ENCODE peak calls at places on chromosomes 5 and 9, in five cellular contexts. One of them, this sample, is unnamed.

GRCh38 chr5:16234598-16234997 is 55.0 kb upstream of the MARCHF11 start:
- DNase-seq in heart left ventricle: no peak
- DNase-seq in HFFc6: no peak
- DNase-seq in endodermal cell: no peak
- DNase-seq in right lobe of liver: no peak
- DNase-seq in this sample: no peak

GRCh38 chr9:89038354-89039091 is 47.3 kb downstream of the S1PR3 start:
- DNase-seq in right lobe of liver: no peak
- DNase-seq in HFFc6: peak; percentile 90
- DNase-seq in endodermal cell: no peak
- DNase-seq in heart left ventricle: no peak
- DNase-seq in this sample: no peak

GRCh38 chr5:31811210-31811609 is 172.3 kb downstream of the PDZD2 start:
- DNase-seq in HFFc6: peak; percentile 91
- DNase-seq in endodermal cell: no peak
- DNase-seq in right lobe of liver: no peak
- DNase-seq in heart left ventricle: no peak
- DNase-seq in this sample: no peak

GRCh38 chr9:110370316-110370715 is 32.7 kb upstream of the TXNDC8 start:
- DNase-seq in right lobe of liver: no peak
- DNase-seq in endodermal cell: no peak
- DNase-seq in HFFc6: peak; percentile 71
- DNase-seq in heart left ventricle: no peak
- DNase-seq in this sample: no peak

GRCh38 chr9:72254881-72255545 is 105.8 kb downstream of the GDA start:
- DNase-seq in endodermal cell: no peak
- DNase-seq in right lobe of liver: no peak
- DNase-seq in heart left ventricle: no peak
- DNase-seq in HFFc6: no peak
- DNase-seq in this sample: no peak

GRCh38 chr5:149036168-149036567 is 26.7 kb downstream of the SH3TC2 start:
- DNase-seq in heart left ventricle: no peak
- DNase-seq in right lobe of liver: no peak
- DNase-seq in endodermal cell: no peak
- DNase-seq in HFFc6: no peak
- DNase-seq in this sample: no peak

GRCh38 chr5:75656311-75657003 is 45.2 kb downstream of the ANKDD1B start:
- DNase-seq in right lobe of liver: no peak
- DNase-seq in endodermal cell: no peak
- DNase-seq in heart left ventricle: no peak
- DNase-seq in HFFc6: peak; percentile 25
- DNase-seq in this sample: no peak

GRCh38 chr5:56402273-56403223 is 169.4 kb upstream of the ANKRD55 start:
- DNase-seq in heart left ventricle: no peak
- DNase-seq in HFFc6: no peak
- DNase-seq in right lobe of liver: no peak
- DNase-seq in endodermal cell: no peak
- DNase-seq in this sample: no peak

GRCh38 chr9:14198544-14199510 is 115.1 kb downstream of the NFIB start:
- DNase-seq in right lobe of liver: peak; percentile 81
- DNase-seq in heart left ventricle: peak; percentile 74
- DNase-seq in endodermal cell: no peak
- DNase-seq in HFFc6: no peak
- DNase-seq in this sample: no peak

GRCh38 chr5:101943784-101944183 is 352.3 kb downstream of the SLCO4C1 start:
- DNase-seq in HFFc6: no peak
- DNase-seq in right lobe of liver: no peak
- DNase-seq in endodermal cell: no peak
- DNase-seq in heart left ventricle: no peak
- DNase-seq in this sample: no peak

GRCh38 chr9:93657331-93658111 is 81.1 kb downstream of the PHF2 start:
- DNase-seq in right lobe of liver: peak; percentile 48
- DNase-seq in endodermal cell: no peak
- DNase-seq in heart left ventricle: peak; percentile 42
- DNase-seq in HFFc6: no peak
- DNase-seq in this sample: peak; percentile 19

GRCh38 chr5:173055042-173055721 is 970 bp upstream of the CREBRF start:
- DNase-seq in heart left ventricle: no peak
- DNase-seq in endodermal cell: no peak
- DNase-seq in right lobe of liver: no peak
- DNase-seq in HFFc6: no peak
- DNase-seq in this sample: no peak

GRCh38 chr5:132102944-132103343 is 29.4 kb downstream of the CSF2 start:
- DNase-seq in HFFc6: no peak
- DNase-seq in heart left ventricle: no peak
- DNase-seq in right lobe of liver: no peak
- DNase-seq in endodermal cell: no peak
- DNase-seq in this sample: no peak

GRCh38 chr5:56569576-56569975 is 245.8 kb upstream of the MAP3K1 start:
- DNase-seq in right lobe of liver: no peak
- DNase-seq in endodermal cell: no peak
- DNase-seq in heart left ventricle: no peak
- DNase-seq in HFFc6: peak; percentile 32
- DNase-seq in this sample: no peak

GRCh38 chr5:154189256-154189818 is 1.2 kb upstream of the GALNT10 start:
- DNase-seq in endodermal cell: no peak
- DNase-seq in right lobe of liver: peak; percentile 60
- DNase-seq in HFFc6: no peak
- DNase-seq in heart left ventricle: peak; percentile 66
- DNase-seq in this sample: no peak

GRCh38 chr5:10286552-10287227 is 21.0 kb downstream of the CMBL start:
- DNase-seq in endodermal cell: no peak
- DNase-seq in heart left ventricle: no peak
- DNase-seq in right lobe of liver: no peak
- DNase-seq in HFFc6: peak; percentile 32
- DNase-seq in this sample: peak; percentile 45

GRCh38 chr5:159216454-159216853 is 7.1 kb upstream of the RNF145 start:
- DNase-seq in HFFc6: no peak
- DNase-seq in heart left ventricle: no peak
- DNase-seq in endodermal cell: no peak
- DNase-seq in right lobe of liver: no peak
- DNase-seq in this sample: no peak

GRCh38 chr5:91307023-91307422 is 76.1 kb downstream of the ARRDC3 start:
- DNase-seq in endodermal cell: no peak
- DNase-seq in HFFc6: peak; percentile 56
- DNase-seq in right lobe of liver: no peak
- DNase-seq in heart left ventricle: no peak
- DNase-seq in this sample: no peak

GRCh38 chr5:52922384-52922783 is 66.8 kb upstream of the ITGA2 start:
- DNase-seq in heart left ventricle: no peak
- DNase-seq in right lobe of liver: no peak
- DNase-seq in endodermal cell: peak; percentile 66
- DNase-seq in HFFc6: peak; percentile 91
- DNase-seq in this sample: no peak

GRCh38 chr5:3709058-3709723 is 113.6 kb downstream of the IRX1 start:
- DNase-seq in endodermal cell: peak; percentile 51
- DNase-seq in HFFc6: no peak
- DNase-seq in heart left ventricle: no peak
- DNase-seq in right lobe of liver: no peak
- DNase-seq in this sample: no peak

GRCh38 chr5:149320791-149321330 is 24.4 kb upstream of the GRPEL2 start:
- DNase-seq in heart left ventricle: peak; percentile 91
- DNase-seq in HFFc6: peak; percentile 96
- DNase-seq in right lobe of liver: peak; percentile 90
- DNase-seq in endodermal cell: peak; percentile 86
- DNase-seq in this sample: peak; percentile 29

GRCh38 chr5:173750538-173751265 is 134.3 kb upstream of the BOD1 start:
- DNase-seq in right lobe of liver: no peak
- DNase-seq in endodermal cell: no peak
- DNase-seq in HFFc6: no peak
- DNase-seq in heart left ventricle: no peak
- DNase-seq in this sample: no peak

GRCh38 chr9:88586452-88586851 is 51.5 kb downstream of the NXNL2 start:
- DNase-seq in HFFc6: peak; percentile 72
- DNase-seq in right lobe of liver: no peak
- DNase-seq in endodermal cell: no peak
- DNase-seq in heart left ventricle: no peak
- DNase-seq in this sample: no peak

GRCh38 chr5:108726446-108727091 is 21.1 kb upstream of the FER start:
- DNase-seq in heart left ventricle: no peak
- DNase-seq in right lobe of liver: no peak
- DNase-seq in endodermal cell: no peak
- DNase-seq in HFFc6: no peak
- DNase-seq in this sample: no peak

GRCh38 chr5:33472805-33473409 is 32.1 kb downstream of the TARS1 start:
- DNase-seq in HFFc6: no peak
- DNase-seq in endodermal cell: no peak
- DNase-seq in right lobe of liver: no peak
- DNase-seq in heart left ventricle: no peak
- DNase-seq in this sample: no peak

GRCh38 chr5:8184455-8185063 is 315.6 kb downstream of the MTRR start:
- DNase-seq in endodermal cell: peak; percentile 93
- DNase-seq in heart left ventricle: no peak
- DNase-seq in right lobe of liver: peak; percentile 60
- DNase-seq in HFFc6: no peak
- DNase-seq in this sample: no peak

GRCh38 chr5:147520450-147520849 is 10.6 kb upstream of the DPYSL3 start:
- DNase-seq in endodermal cell: peak; percentile 40
- DNase-seq in right lobe of liver: no peak
- DNase-seq in heart left ventricle: no peak
- DNase-seq in HFFc6: no peak
- DNase-seq in this sample: no peak

GRCh38 chr5:38462972-38463633 is 93.3 kb downstream of the LIFR start:
- DNase-seq in HFFc6: peak; percentile 38
- DNase-seq in heart left ventricle: no peak
- DNase-seq in endodermal cell: no peak
- DNase-seq in right lobe of liver: no peak
- DNase-seq in this sample: no peak

GRCh38 chr5:111159845-111160244 is 64.3 kb upstream of the CAMK4 start:
- DNase-seq in right lobe of liver: no peak
- DNase-seq in HFFc6: no peak
- DNase-seq in endodermal cell: no peak
- DNase-seq in heart left ventricle: no peak
- DNase-seq in this sample: no peak

GRCh38 chr5:81534481-81534840 is 140.5 kb upstream of the ACOT12 start:
- DNase-seq in HFFc6: no peak
- DNase-seq in heart left ventricle: no peak
- DNase-seq in right lobe of liver: no peak
- DNase-seq in endodermal cell: no peak
- DNase-seq in this sample: no peak

GRCh38 chr5:1011741-1012315 is 3.2 kb downstream of the NKD2 start:
- DNase-seq in heart left ventricle: peak; percentile 27
- DNase-seq in right lobe of liver: peak; percentile 56
- DNase-seq in endodermal cell: no peak
- DNase-seq in HFFc6: no peak
- DNase-seq in this sample: peak; percentile 36

GRCh38 chr5:155943516-155944407 is 383.2 kb upstream of the SGCD start:
- DNase-seq in endodermal cell: peak; percentile 80
- DNase-seq in right lobe of liver: peak; percentile 65
- DNase-seq in heart left ventricle: no peak
- DNase-seq in HFFc6: no peak
- DNase-seq in this sample: peak; percentile 76

GRCh38 chr9:12774861-12775367 is at the start of gene LURAP1L:
- DNase-seq in endodermal cell: peak; percentile 74
- DNase-seq in heart left ventricle: no peak
- DNase-seq in right lobe of liver: peak; percentile 68
- DNase-seq in HFFc6: peak; percentile 47
- DNase-seq in this sample: no peak

DNA sequence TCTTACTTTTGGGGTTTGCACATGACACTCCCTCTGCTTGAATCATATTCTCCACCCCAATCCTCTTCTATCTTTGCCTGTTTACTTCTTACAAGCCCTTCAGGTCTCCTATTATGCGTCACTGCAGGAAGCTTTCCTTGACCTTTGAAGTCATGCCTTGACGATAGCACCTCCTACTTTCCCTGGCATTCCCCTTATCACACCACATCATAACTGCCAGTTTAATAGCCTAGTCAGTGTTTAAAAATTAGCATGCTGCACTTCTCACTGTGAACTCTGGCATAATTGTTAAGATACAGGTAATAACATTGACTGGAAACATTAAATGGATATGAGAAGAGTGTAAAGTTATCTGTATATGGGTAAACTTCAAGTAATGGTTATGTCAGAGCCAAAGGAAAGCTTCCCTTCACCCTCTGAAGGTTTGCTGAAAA is 37.1 kb upstream of the CEP120 start:
- DNase-seq in HFFc6: no peak
- DNase-seq in right lobe of liver: no peak
- DNase-seq in endodermal cell: peak; percentile 71
- DNase-seq in heart left ventricle: no peak
- DNase-seq in this sample: no peak
- TF ChIP-seq CTCF in HFFc6: no peak
- TF ChIP-seq CTCF in right lobe of liver: no peak
- TF ChIP-seq CTCF in endodermal cell: no peak
- TF ChIP-seq CTCF in heart left ventricle: no peak
- TF ChIP-seq CTCF in this sample: no peak

GRCh38 chr9:35071814-35072460 is 488 bp downstream of the VCP start:
- DNase-seq in heart left ventricle: peak; percentile 94
- DNase-seq in endodermal cell: peak; percentile 92
- DNase-seq in HFFc6: peak; percentile 80
- DNase-seq in right lobe of liver: peak; percentile 90
- DNase-seq in this sample: peak; percentile 91
- TF ChIP-seq CTCF in heart left ventricle: peak; percentile 36
- TF ChIP-seq CTCF in endodermal cell: peak; percentile 68
- TF ChIP-seq CTCF in HFFc6: peak; percentile 79
- TF ChIP-seq CTCF in right lobe of liver: peak; percentile 15
- TF ChIP-seq CTCF in this sample: peak; percentile 43

GRCh38 chr5:42804717-42805339 is 6.9 kb downstream of the SELENOP start:
- DNase-seq in endodermal cell: no peak
- DNase-seq in heart left ventricle: no peak
- DNase-seq in right lobe of liver: no peak
- DNase-seq in HFFc6: no peak
- DNase-seq in this sample: no peak
- TF ChIP-seq CTCF in endodermal cell: no peak
- TF ChIP-seq CTCF in heart left ventricle: no peak
- TF ChIP-seq CTCF in right lobe of liver: no peak
- TF ChIP-seq CTCF in HFFc6: no peak
- TF ChIP-seq CTCF in this sample: no peak

GRCh38 chr9:68685770-68686169 is 19.3 kb upstream of the PIP5K1B start:
- DNase-seq in endodermal cell: peak; percentile 77
- DNase-seq in HFFc6: no peak
- DNase-seq in heart left ventricle: no peak
- DNase-seq in right lobe of liver: no peak
- DNase-seq in this sample: peak; percentile 83
- TF ChIP-seq CTCF in endodermal cell: peak; percentile 78
- TF ChIP-seq CTCF in HFFc6: peak; percentile 10
- TF ChIP-seq CTCF in heart left ventricle: peak; percentile 9
- TF ChIP-seq CTCF in right lobe of liver: peak; percentile 7
- TF ChIP-seq CTCF in this sample: peak; percentile 48

GRCh38 chr5:133995341-133995740 is 9.4 kb downstream of the VDAC1 start:
- DNase-seq in heart left ventricle: no peak
- DNase-seq in right lobe of liver: no peak
- DNase-seq in HFFc6: no peak
- DNase-seq in endodermal cell: peak; percentile 59
- DNase-seq in this sample: no peak

GRCh38 chr5:133994990-133995333 is 9.8 kb downstream of the VDAC1 start:
- DNase-seq in right lobe of liver: no peak
- DNase-seq in endodermal cell: no peak
- DNase-seq in HFFc6: no peak
- DNase-seq in heart left ventricle: no peak
- DNase-seq in this sample: no peak

GRCh38 chr5:133998807-133999206 is 6.0 kb downstream of the VDAC1 start:
- DNase-seq in HFFc6: no peak
- DNase-seq in right lobe of liver: no peak
- DNase-seq in heart left ventricle: no peak
- DNase-seq in endodermal cell: no peak
- DNase-seq in this sample: no peak

GRCh38 chr5:133995903-133996563 is 8.7 kb downstream of the VDAC1 start:
- DNase-seq in endodermal cell: no peak
- DNase-seq in HFFc6: no peak
- DNase-seq in right lobe of liver: no peak
- DNase-seq in heart left ventricle: no peak
- DNase-seq in this sample: no peak

GRCh38 chr5:133996683-133997252 is 8.0 kb downstream of the VDAC1 start:
- DNase-seq in endodermal cell: peak; percentile 80
- DNase-seq in right lobe of liver: no peak
- DNase-seq in HFFc6: no peak
- DNase-seq in heart left ventricle: no peak
- DNase-seq in this sample: no peak
- TF ChIP-seq CTCF in endodermal cell: peak; percentile 88
- TF ChIP-seq CTCF in right lobe of liver: peak; percentile 22
- TF ChIP-seq CTCF in HFFc6: peak; percentile 72
- TF ChIP-seq CTCF in heart left ventricle: peak; percentile 8
- TF ChIP-seq CTCF in this sample: no peak

This sample was measured in Peyer's patch.